ENCODE peak calls at places on chromosomes 7 and 10, in eight cellular contexts. Z is CD8-positive, alpha-beta memory T cell; D is spleen; W is PC-3; U is GM20000; H is NCI-H1105 treated with DMSO at 0.1 percent for 48 hours; O is cardiac muscle cell; T is GM04504. C is an unnamed sample.

GRCh38 chr10:5404188-5405041 is at the start of gene TUBAL3:
- DNase-seq in Z (no peak), D (no peak), W (peak), U (no peak), H (no peak), O (no peak), T (no peak), C (no peak)

GRCh38 chr10:131960631-131961046 is 21.1 kb downstream of the BNIP3 start:
- DNase-seq in Z (no peak), D (no peak), W (no peak), U (no peak), H (no peak), O (no peak), T (no peak), C (no peak)

GRCh38 chr7:22563115-22563514 is 63.1 kb upstream of the STEAP1B start:
- DNase-seq in Z (no peak), D (no peak), W (no peak), U (no peak), H (peak), O (no peak), T (no peak), C (no peak)

GRCh38 chr10:77620731-77621130 is 16.9 kb downstream of the KCNMA1 start:
- DNase-seq in Z (no peak), D (no peak), W (peak), U (no peak), H (no peak), O (no peak), T (no peak), C (no peak)

GRCh38 chr7:34463830-34464229 is 194.2 kb upstream of the NPSR1 start:
- DNase-seq in Z (no peak), D (no peak), W (peak), U (no peak), H (no peak), O (no peak), T (no peak), C (no peak)

GRCh38 chr7:119949053-119949452 is 323.9 kb upstream of the KCND2 start:
- DNase-seq in Z (no peak), D (peak), W (no peak), U (no peak), H (no peak), O (no peak), T (no peak), C (no peak)

GRCh38 chr10:132878091-132878729 is 64.2 kb downstream of the CFAP46 start:
- DNase-seq in Z (no peak), D (peak), W (no peak), U (no peak), H (no peak), O (no peak), T (no peak), C (no peak)

GRCh38 chr10:52668024-52668423 is 104.6 kb downstream of the MBL2 start:
- DNase-seq in Z (no peak), D (no peak), W (peak), U (no peak), H (no peak), O (no peak), T (peak), C (no peak)

GRCh38 chr7:22356855-22357310 is at the start of gene RAPGEF5:
- DNase-seq in Z (no peak), D (peak), W (peak), U (peak), H (peak), O (no peak), T (no peak), C (no peak)

GRCh38 chr7:81339946-81340345 is 421.1 kb upstream of the SEMA3C start:
- DNase-seq in Z (no peak), D (no peak), W (no peak), U (no peak), H (no peak), O (peak), T (peak), C (no peak)

C was measured in central memory CD4-positive, alpha-beta T cell.